ENCODE peak calls at places on chromosomes 2 and 18, in eight cellular contexts. V is GM12864; P is astrocyte; F is colonic mucosa; C is fibroblast of lung; J is hepatocyte; S is CD8-positive, alpha-beta T cell; W is AG04450. O is an unnamed sample.

GRCh38 chr2:46197672-46198071 is 99.5 kb upstream of the EPAS1 start:
- DNase-seq in V (no peak), P (no peak), F (no peak), C (no peak), J (no peak), S (no peak), W (no peak), O (no peak)

GRCh38 chr2:109487237-109487869 is 126.4 kb downstream of the SEPTIN10 start:
- DNase-seq in V (no peak), P (peak; percentile 95), F (no peak), C (peak; percentile 97), J (no peak), S (no peak), W (peak; percentile 85), O (peak; percentile 19)

GRCh38 chr2:84212611-84213314 is 246.3 kb downstream of the SUCLG1 start:
- DNase-seq in V (peak; percentile 35), P (no peak), F (no peak), C (no peak), J (no peak), S (no peak), W (no peak), O (no peak)

GRCh38 chr2:209671280-209671679 is 100.4 kb upstream of the UNC80 start:
- DNase-seq in V (no peak), P (no peak), F (no peak), C (no peak), J (no peak), S (no peak), W (no peak), O (no peak)

GRCh38 chr2:179410552-179411356 is 146.1 kb upstream of the SESTD1 start:
- DNase-seq in V (peak; percentile 21), P (peak; percentile 30), F (peak; percentile 38), C (peak; percentile 43), J (peak; percentile 82), S (no peak), W (peak; percentile 23), O (peak; percentile 12)

GRCh38 chr18:63205791-63206252 is 113.7 kb downstream of the BCL2 start:
- DNase-seq in V (no peak), P (no peak), F (no peak), C (no peak), J (no peak), S (no peak), W (no peak), O (no peak)

GRCh38 chr2:136211671-136212070 is 93.7 kb upstream of the CXCR4 start:
- DNase-seq in V (no peak), P (no peak), F (no peak), C (no peak), J (no peak), S (no peak), W (no peak), O (no peak)

GRCh38 chr2:12500899-12501298 is 215.8 kb upstream of the TRIB2 start:
- DNase-seq in V (no peak), P (no peak), F (no peak), C (no peak), J (no peak), S (no peak), W (no peak), O (no peak)

GRCh38 chr18:59606193-59607175 is 90.7 kb downstream of the CCBE1 start:
- DNase-seq in V (no peak), P (peak; percentile 64), F (no peak), C (peak; percentile 66), J (no peak), S (no peak), W (peak; percentile 79), O (no peak)

GRCh38 chr2:10079192-10079930 is 850 bp downstream of the CYS1 start:
- DNase-seq in V (no peak), P (peak; percentile 69), F (no peak), C (peak; percentile 76), J (peak; percentile 64), S (no peak), W (no peak), O (no peak)

GRCh38 chr2:96321230-96322103 is 3.6 kb upstream of the ITPRIPL1 start:
- DNase-seq in V (peak; percentile 82), P (no peak), F (peak; percentile 56), C (peak; percentile 30), J (peak; percentile 23), S (peak; percentile 45), W (no peak), O (no peak)

GRCh38 chr2:103169856-103170255 is 408.0 kb downstream of the TMEM182 start:
- DNase-seq in V (no peak), P (no peak), F (no peak), C (no peak), J (no peak), S (no peak), W (no peak), O (no peak)

GRCh38 chr2:237877576-237878307 is 18.3 kb downstream of the RAMP1 start:
- DNase-seq in V (no peak), P (no peak), F (no peak), C (no peak), J (no peak), S (no peak), W (no peak), O (no peak)

GRCh38 chr2:170298115-170298514 is 120.2 kb downstream of the MYO3B start:
- DNase-seq in V (peak; percentile 4), P (no peak), F (no peak), C (no peak), J (no peak), S (no peak), W (no peak), O (no peak)

GRCh38 chr18:58044370-58045264 is 591 bp downstream of the NEDD4L start:
- DNase-seq in V (no peak), P (no peak), F (peak; percentile 64), C (peak; percentile 30), J (peak; percentile 63), S (peak; percentile 24), W (no peak), O (no peak)

GRCh38 chr18:49368876-49369440 is 91.5 kb downstream of the DYM start:
- DNase-seq in V (no peak), P (no peak), F (no peak), C (peak; percentile 14), J (no peak), S (no peak), W (no peak), O (no peak)

GRCh38 chr18:70414315-70414714 is 125.5 kb downstream of the SOCS6 start:
- DNase-seq in V (no peak), P (no peak), F (no peak), C (peak; percentile 13), J (no peak), S (no peak), W (no peak), O (no peak)

GRCh38 chr2:182101263-182101662 is 115.6 kb downstream of the PPP1R1C start:
- DNase-seq in V (no peak), P (no peak), F (no peak), C (no peak), J (no peak), S (no peak), W (no peak), O (no peak)

DNA sequence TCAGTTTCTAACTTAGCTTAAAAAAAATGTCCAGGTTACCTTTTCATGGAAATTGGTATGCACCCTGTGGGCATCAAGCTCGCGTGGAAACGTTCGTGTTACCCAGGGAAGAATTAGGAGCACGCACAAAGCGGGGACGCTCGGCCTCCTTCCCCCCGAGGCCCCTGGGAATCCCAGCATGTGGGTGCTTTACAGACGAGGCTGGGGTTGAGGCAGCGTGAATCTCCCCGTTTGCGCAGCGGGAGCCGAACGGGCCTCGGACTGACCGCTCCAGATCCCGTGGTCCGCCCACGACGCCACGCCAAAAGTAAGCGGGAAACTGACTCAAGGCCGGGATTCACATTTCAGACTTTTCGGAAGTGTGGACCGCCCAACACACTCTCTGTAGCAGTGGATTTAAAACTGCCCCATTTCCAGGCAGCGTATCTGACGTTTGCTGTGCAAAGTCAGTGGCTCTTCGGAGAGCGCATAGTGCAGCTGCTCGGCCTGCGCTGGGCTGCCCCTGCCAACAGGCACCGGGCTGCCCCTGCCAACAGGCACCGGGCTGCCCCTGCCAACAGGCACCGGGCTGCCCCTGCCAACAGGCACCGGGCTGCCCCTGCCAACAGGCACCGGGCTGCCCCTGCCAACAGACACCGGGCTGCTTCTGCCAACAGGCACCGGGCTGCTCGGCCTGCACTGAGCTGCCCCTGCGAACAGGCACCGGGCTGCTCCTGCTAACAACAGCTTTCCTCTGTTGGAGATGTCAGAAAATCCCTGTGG is 49.7 kb downstream of the SH3YL1 start:
- DNase-seq in V (no peak), P (no peak), F (no peak), C (no peak), J (no peak), S (no peak), W (no peak), O (no peak)
- H3K4me3 ChIP-seq in V (no peak overlapping the region), P (no peak overlapping the region), F (no peak overlapping the region), C (no peak overlapping the region), J (no peak overlapping the region), S (no peak overlapping the region), W (no peak overlapping the region), O (no peak overlapping the region)

DNA sequence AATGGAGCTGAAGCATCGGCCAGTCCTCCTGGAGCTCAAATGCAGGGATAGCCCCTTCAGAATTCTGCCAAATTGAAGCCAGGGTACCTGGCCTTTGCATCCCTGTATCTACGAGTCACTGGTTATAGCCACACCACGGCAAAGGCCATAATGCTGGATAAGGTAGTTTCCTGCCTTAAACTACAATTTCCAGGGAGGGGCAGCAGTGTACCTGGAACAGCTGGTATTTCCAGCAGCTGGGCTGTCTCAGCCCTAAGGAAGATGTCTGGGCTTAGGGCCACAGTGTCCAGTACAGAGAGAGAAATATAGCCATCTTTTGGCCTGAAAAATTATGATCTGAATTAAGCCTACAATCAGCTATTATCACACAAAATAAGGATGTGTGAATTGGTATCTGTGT is 180.3 kb downstream of the GCA start:
- DNase-seq in V (no peak), P (no peak), F (no peak), C (peak; percentile 2), J (peak; percentile 57), S (no peak), W (no peak), O (no peak)
- TF ChIP-seq CTCF in V (no peak), P (no peak), F (no peak), C (no peak), J (peak; percentile 44), S (no peak), W (no peak), O (peak; percentile 2)

GRCh38 chr2:202908186-202908585 is 3.3 kb downstream of the WDR12 start:
- DNase-seq in V (no peak), P (no peak), F (no peak), C (no peak), J (no peak), S (no peak), W (no peak), O (no peak)
- H3K4me3 ChIP-seq in V (no peak overlapping the region), P (no peak overlapping the region), F (no peak overlapping the region), C (no peak overlapping the region), J (no peak overlapping the region), S (no peak overlapping the region), W (no peak overlapping the region), O (no peak overlapping the region)

DNA sequence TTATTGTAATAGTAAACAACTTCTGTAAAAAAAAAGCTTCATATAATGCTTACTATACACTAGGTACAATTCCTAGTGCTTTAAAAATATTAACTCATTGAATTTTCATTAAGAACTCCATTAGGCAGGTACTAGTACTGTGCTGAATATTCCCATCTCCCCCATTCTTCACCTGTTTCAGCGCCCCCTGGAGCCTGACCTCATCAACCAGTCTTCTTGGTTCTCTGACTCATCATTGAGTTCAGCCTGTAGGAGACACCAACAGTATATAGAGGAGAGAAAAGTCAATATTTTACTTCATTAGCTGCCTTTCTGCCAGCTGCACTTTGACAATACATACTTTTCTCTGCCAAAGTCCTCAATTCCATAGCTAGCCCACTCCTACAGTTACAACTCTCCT is 1009.9 kb upstream of the KLHL29 start:
- DNase-seq in V (no peak), P (no peak), F (no peak), C (no peak), J (peak; percentile 48), S (no peak), W (no peak), O (no peak)
- TF ChIP-seq CTCF in V (peak; percentile 22), P (no peak), F (no peak), C (no peak), J (peak; percentile 38), S (no peak), W (no peak), O (peak; percentile 31)